ENCODE peak calls at places on chromosomes 16 and 17, in nine cellular contexts. E is vagina, X is choroid plexus epithelial cell, C is lower leg skin, Y is kidney, L is left ventricle myocardium inferior, G is fibroblast of villous mesenchyme, U is GM12865, T is IMR-90. A is an unnamed sample.

GRCh38 chr16:15983898-15984297 is 34.5 kb downstream of the ABCC1 start:
- DNase-seq in E (no peak), X (peak; percentile 46), C (no peak), Y (no peak), L (peak; percentile 33), G (peak; percentile 39), U (no peak), T (peak; percentile 72), A (peak; percentile 38)

GRCh38 chr17:77035526-77035925 is 105.2 kb upstream of the SEC14L1 start:
- DNase-seq in E (no peak), X (no peak), C (no peak), Y (no peak), L (no peak), G (no peak), U (no peak), T (no peak), A (no peak)

GRCh38 chr17:81509687-81510523 is 2.7 kb downstream of the ACTG1 start:
- DNase-seq in E (no peak), X (peak; percentile 50), C (no peak), Y (no peak), L (no peak), G (peak; percentile 71), U (peak; percentile 60), T (no peak), A (no peak)

GRCh38 chr16:68246671-68247070 is 1.5 kb downstream of the PLA2G15 start:
- DNase-seq in E (no peak), X (no peak), C (no peak), Y (no peak), L (no peak), G (peak; percentile 32), U (no peak), T (no peak), A (no peak)

GRCh38 chr16:88568710-88569613 is 1.2 kb upstream of the ZC3H18 start:
- DNase-seq in E (no peak), X (no peak), C (no peak), Y (no peak), L (no peak), G (no peak), U (no peak), T (no peak), A (no peak)

GRCh38 chr16:86449377-86450095 is 60.8 kb upstream of the FOXF1 start:
- DNase-seq in E (no peak), X (no peak), C (no peak), Y (no peak), L (no peak), G (no peak), U (no peak), T (no peak), A (no peak)

GRCh38 chr17:60641810-60642220 is 35.8 kb upstream of the BCAS3 start:
- DNase-seq in E (no peak), X (peak; percentile 94), C (no peak), Y (peak; percentile 14), L (no peak), G (peak; percentile 88), U (peak; percentile 74), T (peak; percentile 85), A (peak; percentile 90)

GRCh38 chr16:2692948-2693651 is 10.8 kb downstream of the KCTD5 start:
- DNase-seq in E (no peak), X (peak; percentile 56), C (no peak), Y (peak; percentile 92), L (no peak), G (peak; percentile 64), U (no peak), T (peak; percentile 52), A (no peak)

GRCh38 chr16:80932725-80933124 is 74.0 kb downstream of the CMC2 start:
- DNase-seq in E (no peak), X (peak; percentile 77), C (peak; percentile 87), Y (peak; percentile 84), L (peak; percentile 48), G (peak; percentile 54), U (no peak), T (peak; percentile 80), A (peak; percentile 99)

GRCh38 chr17:79781691-79782575 is 4.0 kb downstream of the CBX2 start:
- DNase-seq in E (no peak), X (no peak), C (no peak), Y (peak; percentile 75), L (no peak), G (no peak), U (no peak), T (no peak), A (no peak)

GRCh38 chr16:84182680-84183571 is 3.9 kb downstream of the TAF1C start:
- DNase-seq in E (no peak), X (no peak), C (no peak), Y (no peak), L (no peak), G (no peak), U (no peak), T (no peak), A (no peak)

GRCh38 chr17:4607773-4608187 is 23.5 kb downstream of the SMTNL2 start:
- DNase-seq in E (no peak), X (peak; percentile 77), C (peak; percentile 91), Y (peak; percentile 81), L (peak; percentile 83), G (peak; percentile 72), U (no peak), T (peak; percentile 49), A (peak; percentile 67)

GRCh38 chr17:27466376-27466747 is 10.1 kb downstream of the KSR1 start:
- DNase-seq in E (no peak), X (no peak), C (no peak), Y (no peak), L (no peak), G (no peak), U (peak; percentile 51), T (no peak), A (no peak)

DNA sequence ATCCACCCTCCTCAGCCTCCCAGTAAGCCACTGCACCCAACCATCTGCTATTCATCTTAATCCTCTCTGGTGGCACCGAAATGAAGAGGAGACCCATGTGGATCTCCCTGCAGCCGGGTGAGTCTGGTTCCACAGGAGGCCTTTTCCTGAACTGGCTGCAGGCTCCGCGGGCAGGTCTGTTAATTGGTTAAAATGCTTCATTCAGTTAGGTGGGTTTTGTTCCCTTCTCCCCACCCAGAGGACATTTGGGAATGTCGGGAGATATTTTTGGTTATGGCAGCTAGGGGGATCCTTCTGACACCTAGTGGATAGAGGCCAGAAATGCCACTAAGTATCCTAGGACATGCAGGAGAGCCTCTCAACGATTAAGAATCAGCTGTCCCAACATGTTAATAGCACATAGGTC is 16.7 kb downstream of the C16orf54 start:
- DNase-seq in E (no peak), X (peak; percentile 60), C (no peak), Y (no peak), L (no peak), G (peak; percentile 56), U (peak; percentile 45), T (peak; percentile 49), A (peak; percentile 72)
- H3K4me3 ChIP-seq in E (no peak overlapping the region), X (no peak overlapping the region), C (no peak overlapping the region), Y (peak overlapping the region; percentile 32), L (no peak overlapping the region), G (no peak overlapping the region), U (no peak overlapping the region), T (no peak overlapping the region), A (no peak overlapping the region)

GRCh38 chr16:67015317-67015731 is 13.6 kb upstream of the CBFB start:
- DNase-seq in E (peak; percentile 64), X (no peak), C (peak; percentile 63), Y (peak; percentile 24), L (no peak), G (no peak), U (no peak), T (no peak), A (no peak)
- TF ChIP-seq CTCF in E (no peak), X (peak; percentile 25), C (no peak), Y (no peak), L (no peak), G (no peak), U (no peak), T (no peak), A (no peak)

GRCh38 chr17:13563916-13564315 is 37.8 kb downstream of the HS3ST3A1 start:
- DNase-seq in E (no peak), X (no peak), C (no peak), Y (no peak), L (no peak), G (peak; percentile 75), U (no peak), T (no peak), A (peak; percentile 29)

GRCh38 chr17:13562271-13562800 is 39.4 kb downstream of the HS3ST3A1 start:
- DNase-seq in E (no peak), X (peak; percentile 96), C (no peak), Y (no peak), L (no peak), G (peak; percentile 93), U (no peak), T (peak; percentile 97), A (peak; percentile 95)

GRCh38 chr17:13558588-13558987 is 43.1 kb downstream of the HS3ST3A1 start:
- DNase-seq in E (no peak), X (no peak), C (no peak), Y (no peak), L (no peak), G (no peak), U (no peak), T (no peak), A (peak; percentile 12)

GRCh38 chr17:13560935-13561334 is 40.8 kb downstream of the HS3ST3A1 start:
- DNase-seq in E (no peak), X (no peak), C (no peak), Y (no peak), L (no peak), G (no peak), U (no peak), T (no peak), A (no peak)

DNA sequence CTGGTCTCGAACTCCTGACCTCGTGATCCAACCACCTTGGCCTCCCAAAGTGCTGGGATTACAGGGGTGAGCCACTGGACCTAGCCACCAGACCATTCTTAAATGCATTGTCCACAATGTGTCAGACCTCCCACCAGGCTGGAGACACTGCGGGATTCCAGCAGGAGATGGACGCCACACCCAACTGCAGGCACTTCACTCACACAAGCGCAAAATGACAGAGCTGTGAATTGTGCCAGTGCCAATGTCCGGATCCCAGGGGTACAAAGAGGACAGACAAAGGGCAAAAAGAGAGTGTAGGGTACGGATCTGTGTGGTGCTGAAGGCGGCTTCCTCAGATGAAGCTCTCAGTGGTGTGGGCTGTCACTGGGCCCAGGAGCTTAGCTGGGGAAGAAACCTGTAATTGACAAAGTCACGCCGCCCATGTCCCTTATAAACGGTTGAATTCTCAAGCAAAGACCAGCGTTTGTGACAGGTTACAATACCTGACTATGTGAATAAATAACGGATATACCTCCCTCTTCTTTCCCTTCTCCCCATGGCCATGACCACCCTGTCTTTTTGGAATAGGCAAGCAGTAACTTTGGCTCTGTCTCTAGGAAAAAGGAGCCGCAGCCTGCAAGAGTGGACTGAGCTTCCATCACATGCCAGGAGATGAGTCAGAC is 40.0 kb downstream of the HS3ST3A1 start:
- DNase-seq in E (no peak), X (no peak), C (no peak), Y (no peak), L (no peak), G (no peak), U (no peak), T (no peak), A (peak; percentile 88)
- H3K4me3 ChIP-seq in E (no peak overlapping the region), X (no peak overlapping the region), C (no peak overlapping the region), Y (no peak overlapping the region), L (no peak overlapping the region), G (no peak overlapping the region), U (no peak overlapping the region), T (no peak overlapping the region), A (no peak overlapping the region)

DNA sequence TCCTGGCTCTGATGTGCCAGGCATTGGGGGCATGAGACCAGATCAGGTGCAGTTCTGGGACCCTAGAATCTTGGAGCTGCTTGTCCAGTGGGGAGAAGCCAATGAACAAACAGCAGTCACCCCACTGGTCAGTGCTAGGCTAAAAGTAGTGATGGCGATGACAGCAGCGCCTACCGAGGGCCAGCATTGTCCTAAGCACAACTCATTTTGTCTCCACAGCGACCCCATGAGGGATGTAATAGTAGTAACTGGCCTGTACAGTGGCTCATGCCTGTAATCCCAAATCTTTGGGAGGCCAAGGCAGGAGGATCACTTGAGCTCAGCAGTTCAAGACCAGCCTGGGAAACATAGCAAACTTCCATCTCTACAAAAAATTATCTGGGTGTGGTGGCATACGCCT is 6.2 kb downstream of the SMCR8 start:
- DNase-seq in E (no peak), X (peak; percentile 28), C (no peak), Y (peak; percentile 31), L (no peak), G (no peak), U (no peak), T (no peak), A (no peak)
- TF ChIP-seq CTCF in E (no peak), X (peak; percentile 42), C (no peak), Y (no peak), L (peak; percentile 30), G (peak; percentile 22), U (no peak), T (peak; percentile 8), A (peak; percentile 28)